ENCODE peak calls at places on chromosomes 1 and 21, in seven cellular contexts. One of them, this sample, is unnamed.

GRCh38 chr21:32894321-32894720 is 122.8 kb upstream of the PAXBP1 start:
- DNase-seq in NB4: no peak
- DNase-seq in stomach: no peak
- DNase-seq in endothelial cell of umbilical vein: no peak
- DNase-seq in thyroid gland: no peak
- DNase-seq in lower leg skin: no peak
- DNase-seq in testis: no peak
- DNase-seq in this sample: no peak

GRCh38 chr1:168598963-168599362 is 22.6 kb downstream of the XCL1 start:
- DNase-seq in NB4: no peak
- DNase-seq in stomach: no peak
- DNase-seq in endothelial cell of umbilical vein: no peak
- DNase-seq in thyroid gland: no peak
- DNase-seq in lower leg skin: no peak
- DNase-seq in testis: no peak
- DNase-seq in this sample: no peak

GRCh38 chr1:183989078-183989577 is 48.4 kb downstream of the COLGALT2 start:
- DNase-seq in NB4: peak
- DNase-seq in stomach: no peak
- DNase-seq in endothelial cell of umbilical vein: no peak
- DNase-seq in thyroid gland: peak
- DNase-seq in lower leg skin: no peak
- DNase-seq in testis: peak
- DNase-seq in this sample: no peak

GRCh38 chr1:22676916-22677601 is 24.0 kb downstream of the C1QB start:
- DNase-seq in NB4: no peak
- DNase-seq in stomach: no peak
- DNase-seq in endothelial cell of umbilical vein: no peak
- DNase-seq in thyroid gland: no peak
- DNase-seq in lower leg skin: no peak
- DNase-seq in testis: no peak
- DNase-seq in this sample: no peak

GRCh38 chr1:162040657-162041056 is 17.0 kb upstream of the OLFML2B start:
- DNase-seq in NB4: peak
- DNase-seq in stomach: no peak
- DNase-seq in endothelial cell of umbilical vein: peak
- DNase-seq in thyroid gland: no peak
- DNase-seq in lower leg skin: no peak
- DNase-seq in testis: no peak
- DNase-seq in this sample: peak

GRCh38 chr1:107196973-107197562 is 56.2 kb downstream of the NTNG1 start:
- DNase-seq in NB4: peak
- DNase-seq in stomach: no peak
- DNase-seq in endothelial cell of umbilical vein: no peak
- DNase-seq in thyroid gland: no peak
- DNase-seq in lower leg skin: no peak
- DNase-seq in testis: peak
- DNase-seq in this sample: peak

GRCh38 chr21:43597845-43598244 is 61.4 kb downstream of the HSF2BP start:
- DNase-seq in NB4: no peak
- DNase-seq in stomach: no peak
- DNase-seq in endothelial cell of umbilical vein: no peak
- DNase-seq in thyroid gland: no peak
- DNase-seq in lower leg skin: no peak
- DNase-seq in testis: no peak
- DNase-seq in this sample: no peak

GRCh38 chr1:24966724-24967346 is 36.8 kb upstream of the RUNX3 start:
- DNase-seq in NB4: peak
- DNase-seq in stomach: no peak
- DNase-seq in endothelial cell of umbilical vein: no peak
- DNase-seq in thyroid gland: no peak
- DNase-seq in lower leg skin: no peak
- DNase-seq in testis: no peak
- DNase-seq in this sample: no peak

GRCh38 chr1:29459551-29459945 is 223.2 kb downstream of the PTPRU start:
- DNase-seq in NB4: no peak
- DNase-seq in stomach: no peak
- DNase-seq in endothelial cell of umbilical vein: no peak
- DNase-seq in thyroid gland: no peak
- DNase-seq in lower leg skin: no peak
- DNase-seq in testis: no peak
- DNase-seq in this sample: no peak

GRCh38 chr1:1001631-1002300 is 1.9 kb upstream of the HES4 start:
- DNase-seq in NB4: peak
- DNase-seq in stomach: peak
- DNase-seq in endothelial cell of umbilical vein: peak
- DNase-seq in thyroid gland: peak
- DNase-seq in lower leg skin: peak
- DNase-seq in testis: peak
- DNase-seq in this sample: peak

GRCh38 chr1:20682571-20683236 is 21.5 kb upstream of the DDOST start:
- DNase-seq in NB4: no peak
- DNase-seq in stomach: no peak
- DNase-seq in endothelial cell of umbilical vein: no peak
- DNase-seq in thyroid gland: no peak
- DNase-seq in lower leg skin: no peak
- DNase-seq in testis: no peak
- DNase-seq in this sample: no peak

GRCh38 chr1:97630968-97631367 is 289.9 kb downstream of the DPYD start:
- DNase-seq in NB4: no peak
- DNase-seq in stomach: no peak
- DNase-seq in endothelial cell of umbilical vein: peak
- DNase-seq in thyroid gland: peak
- DNase-seq in lower leg skin: no peak
- DNase-seq in testis: peak
- DNase-seq in this sample: no peak

GRCh38 chr1:91809267-91809666 is 76.7 kb downstream of the TGFBR3 start:
- DNase-seq in NB4: peak
- DNase-seq in stomach: no peak
- DNase-seq in endothelial cell of umbilical vein: no peak
- DNase-seq in thyroid gland: no peak
- DNase-seq in lower leg skin: peak
- DNase-seq in testis: no peak
- DNase-seq in this sample: no peak

GRCh38 chr1:214282696-214283225 is 1.8 kb downstream of the SMYD2 start:
- DNase-seq in NB4: no peak
- DNase-seq in stomach: no peak
- DNase-seq in endothelial cell of umbilical vein: no peak
- DNase-seq in thyroid gland: no peak
- DNase-seq in lower leg skin: no peak
- DNase-seq in testis: peak
- DNase-seq in this sample: no peak

GRCh38 chr1:214281030-214281901 is at the start of gene SMYD2:
- DNase-seq in NB4: peak
- DNase-seq in stomach: peak
- DNase-seq in endothelial cell of umbilical vein: peak
- DNase-seq in thyroid gland: peak
- DNase-seq in lower leg skin: peak
- DNase-seq in testis: peak
- DNase-seq in this sample: peak

GRCh38 chr1:214277704-214278635 is 3.0 kb upstream of the SMYD2 start:
- DNase-seq in NB4: no peak
- DNase-seq in stomach: no peak
- DNase-seq in endothelial cell of umbilical vein: no peak
- DNase-seq in thyroid gland: no peak
- DNase-seq in lower leg skin: no peak
- DNase-seq in testis: no peak
- DNase-seq in this sample: no peak

GRCh38 chr1:214281902-214282695 is 1.1 kb downstream of the SMYD2 start:
- DNase-seq in NB4: peak
- DNase-seq in stomach: peak
- DNase-seq in endothelial cell of umbilical vein: no peak
- DNase-seq in thyroid gland: peak
- DNase-seq in lower leg skin: no peak
- DNase-seq in testis: peak
- DNase-seq in this sample: peak

DNA sequence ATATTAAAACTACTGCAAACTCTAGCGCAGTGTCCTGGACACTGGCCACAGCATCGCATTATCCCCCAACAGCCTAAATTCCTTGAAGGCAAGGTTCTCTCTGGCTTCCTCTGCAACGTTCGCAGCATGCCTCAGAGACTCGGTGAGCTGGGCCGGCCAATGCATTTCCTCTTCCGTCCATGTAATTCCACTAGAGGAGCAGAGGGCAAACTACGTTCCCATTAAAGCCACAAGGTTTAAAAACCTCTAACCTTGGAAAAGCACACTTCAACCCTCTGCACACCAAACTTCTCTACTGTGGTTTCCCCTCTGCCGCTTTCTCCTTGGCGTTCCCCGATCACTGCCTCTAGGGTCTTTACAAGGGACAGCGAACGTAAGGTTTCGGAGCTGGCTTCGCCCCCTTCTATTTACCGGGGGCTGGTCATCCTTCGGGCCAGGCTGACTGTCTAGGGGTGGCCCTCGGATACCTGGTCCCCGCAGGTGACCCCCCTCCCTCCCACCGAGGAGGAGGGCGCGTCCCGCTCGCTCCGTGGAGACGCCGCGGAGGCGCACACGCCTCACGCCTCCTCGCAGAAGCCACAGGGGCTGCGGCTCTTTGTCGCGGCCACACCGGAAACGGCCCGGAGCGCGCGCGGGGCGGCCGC is 451 bp upstream of the SMYD2 start:
- DNase-seq in NB4: peak
- DNase-seq in stomach: peak
- DNase-seq in endothelial cell of umbilical vein: peak
- DNase-seq in thyroid gland: peak
- DNase-seq in lower leg skin: peak
- DNase-seq in testis: peak
- DNase-seq in this sample: no peak
- TF ChIP-seq POLR2A in NB4: no peak
- TF ChIP-seq POLR2A in stomach: no peak
- TF ChIP-seq POLR2A in endothelial cell of umbilical vein: no peak
- TF ChIP-seq POLR2A in thyroid gland: no peak
- TF ChIP-seq POLR2A in lower leg skin: no peak
- TF ChIP-seq POLR2A in testis: no peak
- TF ChIP-seq POLR2A in this sample: no peak

GRCh38 chr1:108646661-108647269 is 14.1 kb downstream of the HENMT1 start:
- DNase-seq in NB4: peak
- DNase-seq in stomach: peak
- DNase-seq in endothelial cell of umbilical vein: peak
- DNase-seq in thyroid gland: peak
- DNase-seq in lower leg skin: peak
- DNase-seq in testis: peak
- DNase-seq in this sample: no peak
- TF ChIP-seq POLR2A in NB4: peak
- TF ChIP-seq POLR2A in stomach: no peak
- TF ChIP-seq POLR2A in endothelial cell of umbilical vein: no peak
- TF ChIP-seq POLR2A in thyroid gland: no peak
- TF ChIP-seq POLR2A in lower leg skin: no peak
- TF ChIP-seq POLR2A in testis: no peak
- TF ChIP-seq POLR2A in this sample: no peak

GRCh38 chr1:209770636-209771415 is 13.5 kb downstream of the C1orf74 start:
- DNase-seq in NB4: no peak
- DNase-seq in stomach: no peak
- DNase-seq in endothelial cell of umbilical vein: no peak
- DNase-seq in thyroid gland: no peak
- DNase-seq in lower leg skin: no peak
- DNase-seq in testis: no peak
- DNase-seq in this sample: peak
- TF ChIP-seq POLR2A in NB4: no peak
- TF ChIP-seq POLR2A in stomach: no peak
- TF ChIP-seq POLR2A in endothelial cell of umbilical vein: no peak
- TF ChIP-seq POLR2A in thyroid gland: no peak
- TF ChIP-seq POLR2A in lower leg skin: no peak
- TF ChIP-seq POLR2A in testis: no peak
- TF ChIP-seq POLR2A in this sample: no peak

GRCh38 chr1:71784989-71785388 is 497.4 kb downstream of the NEGR1 start:
- DNase-seq in NB4: no peak
- DNase-seq in stomach: no peak
- DNase-seq in endothelial cell of umbilical vein: peak
- DNase-seq in thyroid gland: no peak
- DNase-seq in lower leg skin: no peak
- DNase-seq in testis: no peak
- DNase-seq in this sample: no peak

GRCh38 chr1:71785470-71785869 is 496.9 kb downstream of the NEGR1 start:
- DNase-seq in NB4: no peak
- DNase-seq in stomach: no peak
- DNase-seq in endothelial cell of umbilical vein: peak
- DNase-seq in thyroid gland: no peak
- DNase-seq in lower leg skin: no peak
- DNase-seq in testis: no peak
- DNase-seq in this sample: no peak

GRCh38 chr1:71786218-71786617 is 496.1 kb downstream of the NEGR1 start:
- DNase-seq in NB4: no peak
- DNase-seq in stomach: no peak
- DNase-seq in endothelial cell of umbilical vein: no peak
- DNase-seq in thyroid gland: no peak
- DNase-seq in lower leg skin: no peak
- DNase-seq in testis: no peak
- DNase-seq in this sample: no peak

GRCh38 chr1:71788113-71788512 is 494.2 kb downstream of the NEGR1 start:
- DNase-seq in NB4: no peak
- DNase-seq in stomach: no peak
- DNase-seq in endothelial cell of umbilical vein: no peak
- DNase-seq in thyroid gland: no peak
- DNase-seq in lower leg skin: no peak
- DNase-seq in testis: no peak
- DNase-seq in this sample: no peak

GRCh38 chr1:71787699-71788098 is 494.6 kb downstream of the NEGR1 start:
- DNase-seq in NB4: no peak
- DNase-seq in stomach: no peak
- DNase-seq in endothelial cell of umbilical vein: no peak
- DNase-seq in thyroid gland: no peak
- DNase-seq in lower leg skin: no peak
- DNase-seq in testis: no peak
- DNase-seq in this sample: no peak
- TF ChIP-seq POLR2A in NB4: no peak
- TF ChIP-seq POLR2A in stomach: no peak
- TF ChIP-seq POLR2A in endothelial cell of umbilical vein: no peak
- TF ChIP-seq POLR2A in thyroid gland: no peak
- TF ChIP-seq POLR2A in lower leg skin: no peak
- TF ChIP-seq POLR2A in testis: no peak
- TF ChIP-seq POLR2A in this sample: no peak

This sample was measured in erythroblast.